ENCODE peak calls at places on chromosome 4, in nine cellular contexts. One of them, this sample, is unnamed.

GRCh38 chr4:98446499-98447375 is 185.6 kb downstream of the RAP1GDS1 start:
- DNase-seq in fibroblast of mammary gland: peak
- DNase-seq in keratinocyte: peak
- DNase-seq in colonic mucosa: no peak
- DNase-seq in AG09309: no peak
- DNase-seq in Calu3: no peak
- DNase-seq in neural progenitor cell: no peak
- DNase-seq in endothelial cell: no peak
- DNase-seq in stomach: peak
- DNase-seq in this sample: peak

GRCh38 chr4:168514249-168514852 is 17.5 kb downstream of the PALLD start:
- DNase-seq in neural progenitor cell: peak
- DNase-seq in fibroblast of mammary gland: peak
- DNase-seq in endothelial cell: no peak
- DNase-seq in Calu3: no peak
- DNase-seq in colonic mucosa: no peak
- DNase-seq in AG09309: no peak
- DNase-seq in stomach: no peak
- DNase-seq in keratinocyte: no peak
- DNase-seq in this sample: peak

GRCh38 chr4:87392183-87392582 is 1.2 kb upstream of the HSD17B11 start:
- DNase-seq in AG09309: no peak
- DNase-seq in neural progenitor cell: no peak
- DNase-seq in fibroblast of mammary gland: no peak
- DNase-seq in Calu3: no peak
- DNase-seq in keratinocyte: no peak
- DNase-seq in endothelial cell: no peak
- DNase-seq in colonic mucosa: no peak
- DNase-seq in stomach: no peak
- DNase-seq in this sample: no peak

GRCh38 chr4:173346074-173346473 is 11.9 kb upstream of the HMGB2 start:
- DNase-seq in neural progenitor cell: no peak
- DNase-seq in colonic mucosa: no peak
- DNase-seq in fibroblast of mammary gland: peak
- DNase-seq in AG09309: peak
- DNase-seq in endothelial cell: no peak
- DNase-seq in Calu3: no peak
- DNase-seq in keratinocyte: no peak
- DNase-seq in stomach: no peak
- DNase-seq in this sample: no peak

GRCh38 chr4:118173956-118174355 is 139.7 kb downstream of the NDST3 start:
- DNase-seq in stomach: no peak
- DNase-seq in AG09309: peak
- DNase-seq in Calu3: no peak
- DNase-seq in neural progenitor cell: no peak
- DNase-seq in colonic mucosa: no peak
- DNase-seq in fibroblast of mammary gland: peak
- DNase-seq in keratinocyte: no peak
- DNase-seq in endothelial cell: no peak
- DNase-seq in this sample: no peak

GRCh38 chr4:140102406-140102805 is 51.6 kb downstream of the MAML3 start:
- DNase-seq in Calu3: no peak
- DNase-seq in fibroblast of mammary gland: peak
- DNase-seq in keratinocyte: peak
- DNase-seq in colonic mucosa: no peak
- DNase-seq in endothelial cell: no peak
- DNase-seq in stomach: no peak
- DNase-seq in neural progenitor cell: no peak
- DNase-seq in AG09309: no peak
- DNase-seq in this sample: no peak

GRCh38 chr4:23876418-23877089 is 13.3 kb downstream of the PPARGC1A start:
- DNase-seq in AG09309: no peak
- DNase-seq in neural progenitor cell: no peak
- DNase-seq in colonic mucosa: peak
- DNase-seq in fibroblast of mammary gland: no peak
- DNase-seq in endothelial cell: no peak
- DNase-seq in Calu3: no peak
- DNase-seq in keratinocyte: no peak
- DNase-seq in stomach: no peak
- DNase-seq in this sample: no peak

GRCh38 chr4:120007171-120007894 is 59.3 kb downstream of the MAD2L1 start:
- DNase-seq in Calu3: peak
- DNase-seq in AG09309: peak
- DNase-seq in neural progenitor cell: no peak
- DNase-seq in endothelial cell: no peak
- DNase-seq in fibroblast of mammary gland: peak
- DNase-seq in colonic mucosa: no peak
- DNase-seq in stomach: no peak
- DNase-seq in keratinocyte: no peak
- DNase-seq in this sample: no peak

GRCh38 chr4:79886557-79886956 is 186.5 kb downstream of the ANTXR2 start:
- DNase-seq in endothelial cell: no peak
- DNase-seq in keratinocyte: no peak
- DNase-seq in AG09309: no peak
- DNase-seq in neural progenitor cell: no peak
- DNase-seq in fibroblast of mammary gland: peak
- DNase-seq in colonic mucosa: no peak
- DNase-seq in Calu3: no peak
- DNase-seq in stomach: no peak
- DNase-seq in this sample: no peak

GRCh38 chr4:98586231-98586630 is 72.2 kb downstream of the TSPAN5 start:
- DNase-seq in endothelial cell: no peak
- DNase-seq in keratinocyte: no peak
- DNase-seq in neural progenitor cell: no peak
- DNase-seq in stomach: no peak
- DNase-seq in colonic mucosa: no peak
- DNase-seq in fibroblast of mammary gland: no peak
- DNase-seq in Calu3: no peak
- DNase-seq in AG09309: no peak
- DNase-seq in this sample: no peak

GRCh38 chr4:158162637-158163036 is 10.2 kb downstream of the GASK1B start:
- DNase-seq in Calu3: peak
- DNase-seq in keratinocyte: no peak
- DNase-seq in stomach: no peak
- DNase-seq in endothelial cell: no peak
- DNase-seq in colonic mucosa: no peak
- DNase-seq in AG09309: no peak
- DNase-seq in neural progenitor cell: no peak
- DNase-seq in fibroblast of mammary gland: peak
- DNase-seq in this sample: no peak

GRCh38 chr4:153514001-153514526 is 47.9 kb downstream of the TMEM131L start:
- DNase-seq in keratinocyte: no peak
- DNase-seq in AG09309: peak
- DNase-seq in fibroblast of mammary gland: peak
- DNase-seq in colonic mucosa: no peak
- DNase-seq in endothelial cell: no peak
- DNase-seq in stomach: no peak
- DNase-seq in Calu3: no peak
- DNase-seq in neural progenitor cell: no peak
- DNase-seq in this sample: no peak

GRCh38 chr4:118849867-118850812 is 14.2 kb upstream of the SEC24D start:
- DNase-seq in endothelial cell: no peak
- DNase-seq in keratinocyte: no peak
- DNase-seq in stomach: no peak
- DNase-seq in AG09309: no peak
- DNase-seq in Calu3: peak
- DNase-seq in colonic mucosa: peak
- DNase-seq in neural progenitor cell: no peak
- DNase-seq in fibroblast of mammary gland: no peak
- DNase-seq in this sample: peak

GRCh38 chr4:108651068-108651794 is 832 bp downstream of the OSTC start:
- DNase-seq in Calu3: no peak
- DNase-seq in keratinocyte: no peak
- DNase-seq in endothelial cell: no peak
- DNase-seq in neural progenitor cell: peak
- DNase-seq in stomach: no peak
- DNase-seq in fibroblast of mammary gland: peak
- DNase-seq in AG09309: no peak
- DNase-seq in colonic mucosa: no peak
- DNase-seq in this sample: no peak

GRCh38 chr4:117400039-117400835 is 314.9 kb upstream of the TRAM1L1 start:
- DNase-seq in colonic mucosa: no peak
- DNase-seq in Calu3: no peak
- DNase-seq in AG09309: no peak
- DNase-seq in fibroblast of mammary gland: peak
- DNase-seq in keratinocyte: peak
- DNase-seq in neural progenitor cell: no peak
- DNase-seq in endothelial cell: no peak
- DNase-seq in stomach: no peak
- DNase-seq in this sample: no peak

GRCh38 chr4:66840178-66840577 is 705.1 kb downstream of the CENPC start:
- DNase-seq in keratinocyte: no peak
- DNase-seq in AG09309: no peak
- DNase-seq in colonic mucosa: no peak
- DNase-seq in fibroblast of mammary gland: no peak
- DNase-seq in Calu3: no peak
- DNase-seq in stomach: no peak
- DNase-seq in neural progenitor cell: no peak
- DNase-seq in endothelial cell: no peak
- DNase-seq in this sample: no peak
- TF ChIP-seq CTCF in keratinocyte: no peak
- TF ChIP-seq CTCF in AG09309: no peak
- TF ChIP-seq CTCF in colonic mucosa: no peak
- TF ChIP-seq CTCF in fibroblast of mammary gland: no peak
- TF ChIP-seq CTCF in Calu3: no peak
- TF ChIP-seq CTCF in stomach: no peak
- TF ChIP-seq CTCF in neural progenitor cell: no peak
- TF ChIP-seq CTCF in endothelial cell: no peak
- TF ChIP-seq CTCF in this sample: no peak

GRCh38 chr4:8320386-8320750 is 50.8 kb downstream of the HTRA3 start:
- DNase-seq in fibroblast of mammary gland: no peak
- DNase-seq in neural progenitor cell: no peak
- DNase-seq in keratinocyte: no peak
- DNase-seq in stomach: peak
- DNase-seq in colonic mucosa: no peak
- DNase-seq in endothelial cell: no peak
- DNase-seq in Calu3: no peak
- DNase-seq in AG09309: no peak
- DNase-seq in this sample: peak
- TF ChIP-seq CTCF in fibroblast of mammary gland: peak
- TF ChIP-seq CTCF in neural progenitor cell: peak
- TF ChIP-seq CTCF in keratinocyte: peak
- TF ChIP-seq CTCF in stomach: no peak
- TF ChIP-seq CTCF in colonic mucosa: no peak
- TF ChIP-seq CTCF in endothelial cell: no peak
- TF ChIP-seq CTCF in Calu3: no peak
- TF ChIP-seq CTCF in AG09309: peak
- TF ChIP-seq CTCF in this sample: no peak

GRCh38 chr4:113761682-113762060 is at the start of gene CAMK2D:
- DNase-seq in Calu3: peak
- DNase-seq in keratinocyte: no peak
- DNase-seq in AG09309: peak
- DNase-seq in endothelial cell: peak
- DNase-seq in colonic mucosa: peak
- DNase-seq in neural progenitor cell: peak
- DNase-seq in stomach: peak
- DNase-seq in fibroblast of mammary gland: peak
- DNase-seq in this sample: peak

GRCh38 chr4:113760094-113760851 is 1.3 kb downstream of the CAMK2D start:
- DNase-seq in keratinocyte: no peak
- DNase-seq in fibroblast of mammary gland: peak
- DNase-seq in AG09309: no peak
- DNase-seq in stomach: peak
- DNase-seq in endothelial cell: no peak
- DNase-seq in colonic mucosa: peak
- DNase-seq in Calu3: no peak
- DNase-seq in neural progenitor cell: peak
- DNase-seq in this sample: peak

GRCh38 chr4:113760852-113761681 is 471 bp downstream of the CAMK2D start:
- DNase-seq in endothelial cell: peak
- DNase-seq in neural progenitor cell: peak
- DNase-seq in AG09309: no peak
- DNase-seq in keratinocyte: no peak
- DNase-seq in colonic mucosa: peak
- DNase-seq in stomach: peak
- DNase-seq in fibroblast of mammary gland: peak
- DNase-seq in Calu3: peak
- DNase-seq in this sample: peak

GRCh38 chr4:113762851-113763172 is 1.3 kb upstream of the CAMK2D start:
- DNase-seq in AG09309: no peak
- DNase-seq in neural progenitor cell: no peak
- DNase-seq in stomach: no peak
- DNase-seq in endothelial cell: no peak
- DNase-seq in colonic mucosa: no peak
- DNase-seq in Calu3: no peak
- DNase-seq in fibroblast of mammary gland: no peak
- DNase-seq in keratinocyte: no peak
- DNase-seq in this sample: no peak

GRCh38 chr4:113762061-113762850 is 718 bp upstream of the CAMK2D start:
- DNase-seq in AG09309: peak
- DNase-seq in colonic mucosa: peak
- DNase-seq in neural progenitor cell: peak
- DNase-seq in endothelial cell: peak
- DNase-seq in keratinocyte: peak
- DNase-seq in fibroblast of mammary gland: peak
- DNase-seq in Calu3: peak
- DNase-seq in stomach: peak
- DNase-seq in this sample: peak
- TF ChIP-seq CTCF in AG09309: no peak
- TF ChIP-seq CTCF in colonic mucosa: no peak
- TF ChIP-seq CTCF in neural progenitor cell: no peak
- TF ChIP-seq CTCF in endothelial cell: no peak
- TF ChIP-seq CTCF in keratinocyte: no peak
- TF ChIP-seq CTCF in fibroblast of mammary gland: no peak
- TF ChIP-seq CTCF in Calu3: no peak
- TF ChIP-seq CTCF in stomach: peak
- TF ChIP-seq CTCF in this sample: no peak

DNA sequence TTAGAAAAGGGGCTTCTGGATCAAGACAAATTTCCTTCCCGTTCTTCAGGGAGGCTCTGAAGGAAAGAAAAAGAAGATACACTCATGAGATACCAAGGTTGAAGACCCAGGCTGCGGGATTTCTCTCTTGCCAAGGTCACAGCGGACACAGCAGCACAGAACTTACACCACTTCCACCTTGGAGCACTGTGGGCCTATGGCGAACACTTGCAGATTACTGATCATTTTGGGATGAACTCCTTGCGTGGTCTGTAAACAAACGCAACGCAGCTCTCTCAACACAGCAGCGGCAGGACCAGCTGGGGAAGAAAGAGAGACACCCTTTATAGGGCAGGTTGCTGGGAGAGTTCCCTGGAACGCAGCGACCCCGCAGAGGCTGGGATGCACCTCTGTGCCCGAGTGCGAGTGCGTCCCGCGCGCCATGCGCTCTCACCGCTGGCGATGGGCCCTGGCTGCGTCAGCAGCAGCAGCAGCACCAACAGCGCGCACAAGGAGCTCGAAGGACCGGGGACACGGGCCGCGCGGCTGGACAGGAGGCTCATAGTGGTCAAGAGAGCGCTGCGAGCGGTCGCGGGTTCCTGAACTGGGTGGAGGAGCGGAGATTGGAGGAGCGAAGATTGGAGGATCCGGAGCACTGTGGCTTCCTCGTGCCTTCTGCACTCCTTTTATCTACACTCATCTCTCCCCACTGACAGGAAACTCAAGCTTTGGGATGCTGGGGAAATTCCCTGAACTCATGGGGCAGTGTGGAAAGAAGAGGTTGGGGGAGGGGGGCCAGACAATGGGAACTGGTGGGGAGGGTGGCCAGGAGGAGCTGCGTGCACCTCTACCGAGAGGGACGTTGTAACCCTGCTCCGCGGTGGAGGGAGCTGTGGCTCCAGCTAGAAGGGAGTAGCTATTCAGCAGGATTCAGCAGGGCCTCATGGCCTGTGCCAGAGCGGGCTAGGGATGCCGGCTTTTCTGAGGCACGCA is at the start of gene CXCL5:
- DNase-seq in keratinocyte: no peak
- DNase-seq in fibroblast of mammary gland: peak
- DNase-seq in stomach: peak
- DNase-seq in colonic mucosa: no peak
- DNase-seq in Calu3: peak
- DNase-seq in neural progenitor cell: peak
- DNase-seq in AG09309: no peak
- DNase-seq in endothelial cell: peak
- DNase-seq in this sample: no peak
- TF ChIP-seq CTCF in keratinocyte: peak
- TF ChIP-seq CTCF in fibroblast of mammary gland: no peak
- TF ChIP-seq CTCF in stomach: no peak
- TF ChIP-seq CTCF in colonic mucosa: no peak
- TF ChIP-seq CTCF in Calu3: no peak
- TF ChIP-seq CTCF in neural progenitor cell: peak
- TF ChIP-seq CTCF in AG09309: no peak
- TF ChIP-seq CTCF in endothelial cell: no peak
- TF ChIP-seq CTCF in this sample: no peak